ENCODE peak calls at places on chromosome 13, in nine cellular contexts. N, Y, L, A, F, J, D, U and Q are unnamed samples.

GRCh38 chr13:109148243-109148642 is 518.8 kb downstream of the MYO16 start:
- DNase-seq in L (no peak), N (no peak), A (no peak), F (no peak), D (no peak), U (no peak), J (no peak), Y (no peak), Q (no peak)

GRCh38 chr13:49357694-49358093 is 86.2 kb downstream of the CAB39L start:
- DNase-seq in L (no peak), J (no peak), A (no peak), Y (no peak), N (no peak), D (no peak), F (no peak), U (peak), Q (no peak)

GRCh38 chr13:43686557-43686956 is 100.2 kb downstream of the ENOX1 start:
- DNase-seq in L (no peak), A (no peak), Y (no peak), U (peak), J (no peak), F (no peak), D (no peak), N (no peak), Q (no peak)

GRCh38 chr13:24116103-24116502 is 44.4 kb upstream of the SPATA13 start:
- DNase-seq in J (no peak), L (no peak), D (no peak), Y (no peak), N (no peak), A (no peak), F (no peak), U (no peak), Q (no peak)

GRCh38 chr13:98697833-98698232 is 54.6 kb downstream of the SLC15A1 start:
- DNase-seq in N (no peak), Y (no peak), J (no peak), U (no peak), A (no peak), L (no peak), D (no peak), F (no peak), Q (no peak)

GRCh38 chr13:105820415-105820814 is 715.0 kb downstream of the EFNB2 start:
- DNase-seq in F (no peak), J (no peak), A (no peak), D (no peak), Y (no peak), U (no peak), L (no peak), N (no peak), Q (no peak)

GRCh38 chr13:50518791-50519201 is 324.7 kb downstream of the DLEU7 start:
- DNase-seq in Y (no peak), L (no peak), J (no peak), F (no peak), D (no peak), N (no peak), A (no peak), U (no peak), Q (no peak)

GRCh38 chr13:21871919-21872318 is 201.0 kb downstream of the FGF9 start:
- DNase-seq in L (no peak), J (no peak), U (no peak), F (no peak), A (no peak), N (no peak), D (no peak), Y (no peak), Q (no peak)

GRCh38 chr13:39148513-39148961 is 110.3 kb downstream of the NHLRC3 start:
- DNase-seq in J (no peak), L (no peak), U (peak), N (peak), A (no peak), D (no peak), Y (no peak), F (no peak), Q (no peak)

GRCh38 chr13:91722267-91722884 is 324.0 kb downstream of the GPC5 start:
- DNase-seq in D (no peak), N (peak), U (peak), A (no peak), J (no peak), F (no peak), Y (no peak), L (no peak), Q (no peak)

GRCh38 chr13:48875071-48875470 is 100.6 kb upstream of the FNDC3A start:
- DNase-seq in U (no peak), A (no peak), L (no peak), J (no peak), Y (no peak), N (no peak), F (no peak), D (no peak), Q (no peak)

GRCh38 chr13:42221321-42221720 is 50.6 kb upstream of the AKAP11 start:
- DNase-seq in F (no peak), J (no peak), U (no peak), D (no peak), A (no peak), N (no peak), L (no peak), Y (no peak), Q (no peak)

GRCh38 chr13:99258210-99258860 is at the start of gene GPR18:
- DNase-seq in U (no peak), J (no peak), Y (no peak), N (no peak), L (no peak), D (no peak), F (peak), A (no peak), Q (no peak)